ENCODE peak calls at places on chromosomes 7 and 10, in five cellular contexts. M, F, Z, O and N are unnamed samples. For H3K4me1, the result is how much of the 10 kb centered on the place peaks cover.

GRCh38 chr7:47314728-47315601 is 266.9 kb downstream of the TNS3 start:
- DNase-seq in M (peak), F (peak), Z (peak), O (no peak), N (no peak)

GRCh38 chr10:43132796-43133195 is 5.4 kb upstream of the CSGALNACT2 start:
- DNase-seq in M (no peak), F (no peak), Z (no peak), O (no peak), N (no peak)

GRCh38 chr10:15237351-15237750 is 68.9 kb upstream of the NMT2 start:
- DNase-seq in M (no peak), F (peak), Z (peak), O (no peak), N (peak)

GRCh38 chr10:1604246-1604645 is 133.1 kb downstream of the ADARB2 start:
- DNase-seq in M (no peak), F (no peak), Z (no peak), O (no peak), N (no peak)

GRCh38 chr10:75425291-75426079 is 5.9 kb upstream of the LRMDA start:
- DNase-seq in M (no peak), F (no peak), Z (no peak), O (no peak), N (peak)

GRCh38 chr7:115869225-115869624 is 161.3 kb downstream of the TFEC start:
- DNase-seq in M (no peak), F (peak), Z (no peak), O (no peak), N (no peak)

GRCh38 chr7:44891372-44891771 is 6.0 kb upstream of the PURB start:
- DNase-seq in M (no peak), F (no peak), Z (no peak), O (no peak), N (no peak)

GRCh38 chr10:70475661-70476060 is 2.9 kb upstream of the PALD1 start:
- DNase-seq in M (no peak), F (peak), Z (no peak), O (no peak), N (no peak)

GRCh38 chr10:60757422-60757895 is 20.8 kb upstream of the CDK1 start:
- DNase-seq in M (no peak), F (peak), Z (no peak), O (no peak), N (no peak)

GRCh38 chr7:98251844-98252639 is at the start of gene TECPR1:
- DNase-seq in M (peak), F (peak), Z (peak), O (peak), N (peak)

GRCh38 chr7:77393261-77393660 is 22.9 kb downstream of the GSAP start:
- DNase-seq in M (no peak), F (peak), Z (no peak), O (no peak), N (no peak)

GRCh38 chr10:110844617-110844881 is 27.2 kb upstream of the PDCD4 start:
- DNase-seq in M (no peak), F (no peak), Z (no peak), O (no peak), N (no peak)

GRCh38 chr10:110845756-110846620 is 25.7 kb upstream of the PDCD4 start:
- DNase-seq in M (no peak), F (no peak), Z (no peak), O (peak), N (peak)

GRCh38 chr10:110847351-110847750 is 24.4 kb upstream of the PDCD4 start:
- DNase-seq in M (no peak), F (no peak), Z (no peak), O (no peak), N (no peak)

GRCh38 chr10:110843796-110844616 is 27.7 kb upstream of the PDCD4 start:
- DNase-seq in M (no peak), F (no peak), Z (no peak), O (peak), N (peak)

DNA sequence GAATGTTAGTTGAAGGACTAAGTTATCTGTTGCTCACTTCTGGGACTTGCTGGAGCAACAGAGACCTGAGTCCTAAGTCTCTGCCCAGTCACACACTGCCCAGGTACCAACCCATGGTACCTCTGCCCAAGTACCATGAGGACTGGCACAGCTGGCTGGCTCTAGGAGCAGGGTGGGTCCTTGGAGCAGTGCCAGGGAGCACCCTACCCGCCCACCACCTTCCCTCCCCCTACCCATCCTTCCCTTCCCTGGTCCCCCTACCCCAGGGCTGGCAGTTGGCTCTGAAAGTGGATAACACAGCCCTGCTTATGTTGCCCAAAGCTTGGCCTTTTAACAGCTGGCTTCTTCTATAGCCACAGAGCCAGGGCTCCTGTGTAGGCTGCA is 26.4 kb upstream of the PDCD4 start:
- DNase-seq in M (no peak), F (no peak), Z (no peak), O (no peak), N (no peak)
- H3K4me1 ChIP-seq in M (under half), F (under half), Z (under half), O (half or more), N (half or more)

GRCh38 chr10:22624289-22624738 is 90.1 kb downstream of the PIP4K2A start:
- DNase-seq in M (no peak), F (peak), Z (no peak), O (no peak), N (no peak)
- H3K4me1 ChIP-seq in M (under half), F (under half), Z (under half), O (under half), N (half or more)

GRCh38 chr7:101121996-101122932 is 4.6 kb upstream of the SERPINE1 start:
- DNase-seq in M (peak), F (peak), Z (peak), O (peak), N (peak)
- H3K4me1 ChIP-seq in M (under half), F (under half), Z (under half), O (under half), N (under half)

DNA sequence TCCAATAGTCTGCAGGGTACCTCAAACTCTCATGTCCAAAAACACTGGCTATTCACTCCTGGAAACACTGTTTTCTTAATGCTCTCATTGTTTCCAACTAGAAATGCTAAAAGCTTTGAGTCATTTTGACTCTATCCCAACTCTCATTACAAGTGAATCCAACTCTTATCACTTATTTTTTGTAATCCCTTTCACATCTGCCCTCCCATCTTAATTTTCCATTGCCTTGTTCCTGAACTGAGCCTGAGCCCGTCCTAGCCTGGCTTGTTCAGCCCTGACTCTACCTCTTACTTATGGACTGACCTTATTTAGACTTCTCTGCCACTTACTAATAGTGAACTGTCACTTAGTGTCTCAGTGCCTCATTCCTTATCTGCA is 56.7 kb downstream of the SLC16A12 start:
- DNase-seq in M (no peak), F (peak), Z (no peak), O (no peak), N (no peak)
- H3K4me1 ChIP-seq in M (under half), F (under half), Z (under half), O (under half), N (half or more)

DNA sequence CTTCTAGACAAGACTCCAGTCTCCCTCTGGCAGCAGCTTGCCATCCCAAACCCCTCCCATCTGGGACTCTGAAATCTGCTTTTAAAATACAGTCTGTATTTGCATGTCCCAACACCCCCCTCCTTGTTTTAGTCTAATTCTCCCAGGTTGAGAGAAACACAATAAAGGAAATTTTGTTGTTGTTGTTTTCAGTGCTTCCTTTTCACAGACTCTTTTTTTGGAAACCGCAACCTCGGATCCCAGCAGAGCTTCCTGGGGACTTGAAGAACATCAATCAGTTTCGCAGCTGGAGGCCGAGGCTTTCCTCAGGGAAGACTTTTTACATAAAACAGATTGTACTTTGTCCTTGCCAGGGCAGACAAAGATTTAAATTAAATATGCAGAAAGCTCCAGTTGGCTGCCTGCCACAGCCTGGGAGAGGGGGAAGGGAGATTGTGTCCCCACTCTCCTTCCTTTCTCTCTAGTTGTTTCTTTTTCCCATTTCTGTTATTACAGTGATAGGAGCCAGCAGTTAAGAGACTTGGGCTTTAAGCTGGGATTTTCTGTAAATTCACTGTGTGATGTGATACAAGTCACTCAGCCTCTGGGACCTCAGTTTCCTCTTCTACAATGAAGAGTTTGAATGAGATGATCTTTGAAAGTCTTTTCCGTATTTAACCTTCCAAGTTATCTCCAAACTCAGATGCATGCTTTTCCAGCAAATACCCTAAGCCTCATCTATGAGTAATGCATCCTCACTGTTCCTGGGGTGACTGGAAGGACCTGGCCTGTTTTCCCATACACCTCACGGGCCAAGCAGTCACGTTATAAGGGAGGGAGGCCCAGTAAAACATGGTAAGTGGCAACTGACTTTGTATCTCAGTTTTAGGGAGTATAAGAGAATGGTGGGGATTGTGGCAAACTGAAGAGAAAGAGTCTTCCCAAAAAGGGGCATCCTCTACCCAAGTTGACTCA is 192.3 kb downstream of the REEP3 start:
- DNase-seq in M (peak), F (peak), Z (peak), O (peak), N (peak)
- H3K4me1 ChIP-seq in M (under half), F (under half), Z (under half), O (under half), N (under half)

GRCh38 chr7:50356945-50357268 is 52.4 kb downstream of the IKZF1 start:
- DNase-seq in M (no peak), F (no peak), Z (no peak), O (no peak), N (no peak)

GRCh38 chr7:50355817-50356178 is 51.3 kb downstream of the IKZF1 start:
- DNase-seq in M (no peak), F (no peak), Z (no peak), O (no peak), N (no peak)

GRCh38 chr7:50358306-50358705 is 53.8 kb downstream of the IKZF1 start:
- DNase-seq in M (no peak), F (no peak), Z (no peak), O (no peak), N (no peak)

GRCh38 chr7:50357346-50357745 is 52.8 kb downstream of the IKZF1 start:
- DNase-seq in M (no peak), F (no peak), Z (no peak), O (no peak), N (no peak)

GRCh38 chr7:50356212-50356944 is 51.9 kb downstream of the IKZF1 start:
- DNase-seq in M (peak), F (no peak), Z (peak), O (no peak), N (no peak)
- H3K4me1 ChIP-seq in M (under half), F (under half), Z (under half), O (under half), N (under half)

DNA sequence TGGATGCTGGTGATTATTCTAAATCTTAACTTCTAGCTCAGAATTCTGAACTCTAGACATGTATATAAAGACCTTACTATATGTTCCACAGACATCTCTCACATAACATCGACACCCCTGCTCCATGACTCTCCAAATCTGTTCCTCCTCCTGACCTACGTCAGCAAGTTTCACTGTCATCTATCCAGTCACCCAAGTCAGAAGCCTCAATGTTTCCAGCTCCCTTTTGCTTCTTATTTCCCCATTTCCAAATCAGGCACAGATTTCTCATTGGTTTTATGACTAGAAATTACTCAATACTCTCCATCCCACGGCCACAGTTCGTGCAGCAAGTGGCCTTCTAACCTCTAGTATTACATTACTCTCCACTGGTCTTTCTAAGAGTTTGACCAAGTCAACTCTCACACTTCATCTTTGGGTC is 28.5 kb downstream of the EPC1 start:
- DNase-seq in M (no peak), F (no peak), Z (no peak), O (peak), N (no peak)
- H3K4me1 ChIP-seq in M (half or more), F (under half), Z (under half), O (under half), N (under half)

DNA sequence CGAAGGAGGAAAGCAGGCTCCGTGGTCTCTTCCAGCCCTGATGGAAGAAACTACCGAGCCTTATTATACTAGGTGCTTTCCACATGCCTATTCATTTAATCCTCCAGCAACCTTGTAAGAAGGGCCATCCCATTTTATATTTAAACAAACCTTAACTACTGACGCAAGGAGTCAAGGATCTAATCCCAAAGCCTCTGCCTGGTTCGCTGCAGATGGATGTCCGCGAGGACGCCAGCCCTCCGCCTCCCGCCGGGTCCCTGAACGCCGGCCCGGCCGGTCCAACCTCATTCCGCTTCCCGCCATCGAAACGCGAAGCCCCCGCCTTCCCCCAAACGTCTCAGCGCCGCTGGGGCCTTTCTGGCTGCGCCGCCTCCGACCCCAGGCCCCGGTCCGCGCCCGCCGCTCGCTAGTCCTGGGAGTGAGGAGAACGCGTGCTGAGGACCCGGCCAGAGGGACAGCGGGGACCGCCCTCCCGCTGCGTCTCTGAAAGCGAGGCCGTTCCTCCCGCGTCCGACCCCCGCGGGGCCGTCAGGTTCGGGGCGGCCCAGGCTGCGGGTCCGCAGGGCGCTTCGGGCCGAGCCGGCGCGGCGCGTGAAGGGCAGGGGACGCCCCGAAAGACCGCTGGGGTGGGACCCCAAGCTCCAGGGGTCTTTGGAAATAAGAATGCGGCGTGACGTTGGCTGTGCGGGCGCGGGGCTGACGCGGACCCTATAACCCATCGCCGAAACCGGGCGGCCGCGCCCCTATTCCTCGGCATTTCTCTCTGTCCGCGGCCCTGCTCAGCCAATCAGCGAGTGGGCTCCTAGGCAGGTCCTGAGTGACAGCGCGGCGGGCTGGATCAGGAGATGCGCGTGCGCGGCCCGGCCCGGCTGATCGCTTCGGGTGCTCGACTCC is 448 bp upstream of the ATP6V0E2 start:
- DNase-seq in M (peak), F (peak), Z (peak), O (peak), N (peak)
- H3K4me1 ChIP-seq in M (under half), F (under half), Z (under half), O (under half), N (under half)